ENCODE peak calls at places on chromosomes 7 and 10, in four cellular contexts. One of them, this sample, is unnamed.

GRCh38 chr10:70954373-70954772 is 66.0 kb upstream of the PCBD1 start:
- DNase-seq in Right ventricle myocardium inferior: no peak
- DNase-seq in HuH-7.5: no peak
- DNase-seq in fibroblast of gingiva: no peak
- DNase-seq in this sample: no peak

GRCh38 chr7:16235152-16235526 is 186.2 kb downstream of the CRPPA start:
- DNase-seq in Right ventricle myocardium inferior: no peak
- DNase-seq in HuH-7.5: no peak
- DNase-seq in fibroblast of gingiva: no peak
- DNase-seq in this sample: no peak

GRCh38 chr10:99533496-99534455 is 1.0 kb downstream of the NKX2-3 start:
- DNase-seq in Right ventricle myocardium inferior: no peak
- DNase-seq in HuH-7.5: no peak
- DNase-seq in fibroblast of gingiva: no peak
- DNase-seq in this sample: no peak

GRCh38 chr7:18873674-18874341 is 243.6 kb downstream of the TWIST1 start:
- DNase-seq in Right ventricle myocardium inferior: no peak
- DNase-seq in HuH-7.5: no peak
- DNase-seq in fibroblast of gingiva: peak
- DNase-seq in this sample: no peak

GRCh38 chr10:31620236-31621151 is 301.5 kb downstream of the ZEB1 start:
- DNase-seq in Right ventricle myocardium inferior: peak
- DNase-seq in HuH-7.5: no peak
- DNase-seq in fibroblast of gingiva: peak
- DNase-seq in this sample: peak

GRCh38 chr7:73758581-73759138 is 11.4 kb downstream of the CLDN3 start:
- DNase-seq in Right ventricle myocardium inferior: no peak
- DNase-seq in HuH-7.5: no peak
- DNase-seq in fibroblast of gingiva: no peak
- DNase-seq in this sample: no peak

GRCh38 chr10:62373995-62374861 is at the start of gene ZNF365:
- DNase-seq in Right ventricle myocardium inferior: no peak
- DNase-seq in HuH-7.5: peak
- DNase-seq in fibroblast of gingiva: peak
- DNase-seq in this sample: peak

GRCh38 chr10:87506988-87507387 is 2.3 kb downstream of the MINPP1 start:
- DNase-seq in Right ventricle myocardium inferior: no peak
- DNase-seq in HuH-7.5: no peak
- DNase-seq in fibroblast of gingiva: no peak
- DNase-seq in this sample: no peak

GRCh38 chr10:52071814-52072213 is 242.3 kb upstream of the DKK1 start:
- DNase-seq in Right ventricle myocardium inferior: peak
- DNase-seq in HuH-7.5: no peak
- DNase-seq in fibroblast of gingiva: no peak
- DNase-seq in this sample: no peak

GRCh38 chr10:97498841-97499560 is at the start of gene UBTD1:
- DNase-seq in Right ventricle myocardium inferior: peak
- DNase-seq in HuH-7.5: peak
- DNase-seq in fibroblast of gingiva: peak
- DNase-seq in this sample: peak

GRCh38 chr7:86965727-86966120 is 93.7 kb downstream of the ELAPOR2 start:
- DNase-seq in Right ventricle myocardium inferior: no peak
- DNase-seq in HuH-7.5: no peak
- DNase-seq in fibroblast of gingiva: no peak
- DNase-seq in this sample: no peak

GRCh38 chr10:104435822-104436221 is 82.2 kb downstream of the CFAP58 start:
- DNase-seq in Right ventricle myocardium inferior: no peak
- DNase-seq in HuH-7.5: no peak
- DNase-seq in fibroblast of gingiva: peak
- DNase-seq in this sample: no peak

GRCh38 chr10:11934262-11934661 is 108.3 kb downstream of the UPF2 start:
- DNase-seq in Right ventricle myocardium inferior: no peak
- DNase-seq in HuH-7.5: no peak
- DNase-seq in fibroblast of gingiva: peak
- DNase-seq in this sample: no peak

GRCh38 chr10:80187465-80188409 is 17.6 kb downstream of the ANXA11 start:
- DNase-seq in Right ventricle myocardium inferior: peak
- DNase-seq in HuH-7.5: no peak
- DNase-seq in fibroblast of gingiva: no peak
- DNase-seq in this sample: no peak

GRCh38 chr10:12777840-12778585 is 223.5 kb downstream of the CCDC3 start:
- DNase-seq in Right ventricle myocardium inferior: no peak
- DNase-seq in HuH-7.5: no peak
- DNase-seq in fibroblast of gingiva: no peak
- DNase-seq in this sample: no peak

GRCh38 chr10:23338886-23339285 is 5.7 kb downstream of the C10orf67 start:
- DNase-seq in Right ventricle myocardium inferior: no peak
- DNase-seq in HuH-7.5: no peak
- DNase-seq in fibroblast of gingiva: no peak
- DNase-seq in this sample: no peak

GRCh38 chr10:33421789-33422188 is 87.3 kb upstream of the NRP1 start:
- DNase-seq in Right ventricle myocardium inferior: no peak
- DNase-seq in HuH-7.5: peak
- DNase-seq in fibroblast of gingiva: peak
- DNase-seq in this sample: peak

GRCh38 chr7:128863433-128863989 is 855 bp downstream of the ATP6V1F start:
- DNase-seq in Right ventricle myocardium inferior: no peak
- DNase-seq in HuH-7.5: peak
- DNase-seq in fibroblast of gingiva: peak
- DNase-seq in this sample: peak

GRCh38 chr7:11177793-11178192 is 204.1 kb downstream of the PHF14 start:
- DNase-seq in Right ventricle myocardium inferior: no peak
- DNase-seq in HuH-7.5: no peak
- DNase-seq in fibroblast of gingiva: no peak
- DNase-seq in this sample: no peak

GRCh38 chr10:114245128-114245791 is 6.2 kb downstream of the VWA2 start:
- DNase-seq in Right ventricle myocardium inferior: no peak
- DNase-seq in HuH-7.5: no peak
- DNase-seq in fibroblast of gingiva: no peak
- DNase-seq in this sample: no peak

GRCh38 chr7:24366901-24367300 is 82.9 kb downstream of the NPY start:
- DNase-seq in Right ventricle myocardium inferior: no peak
- DNase-seq in HuH-7.5: no peak
- DNase-seq in fibroblast of gingiva: no peak
- DNase-seq in this sample: no peak

GRCh38 chr10:20839141-20839540 is 58.0 kb downstream of the NEBL start:
- DNase-seq in Right ventricle myocardium inferior: no peak
- DNase-seq in HuH-7.5: no peak
- DNase-seq in fibroblast of gingiva: no peak
- DNase-seq in this sample: no peak

GRCh38 chr10:50375051-50375452 is 123.7 kb upstream of the ASAH2 start:
- DNase-seq in Right ventricle myocardium inferior: no peak
- DNase-seq in HuH-7.5: no peak
- DNase-seq in fibroblast of gingiva: no peak
- DNase-seq in this sample: no peak

GRCh38 chr10:100858742-100859141 is 54.0 kb upstream of the SLF2 start:
- DNase-seq in Right ventricle myocardium inferior: no peak
- DNase-seq in HuH-7.5: no peak
- DNase-seq in fibroblast of gingiva: no peak
- DNase-seq in this sample: no peak

GRCh38 chr7:131108212-131108980 is 219.3 kb upstream of the MKLN1 start:
- DNase-seq in Right ventricle myocardium inferior: peak
- DNase-seq in HuH-7.5: peak
- DNase-seq in fibroblast of gingiva: peak
- DNase-seq in this sample: no peak

GRCh38 chr7:117008849-117009531 is 55.7 kb downstream of the ST7 start:
- DNase-seq in Right ventricle myocardium inferior: no peak
- DNase-seq in HuH-7.5: no peak
- DNase-seq in fibroblast of gingiva: no peak
- DNase-seq in this sample: no peak

GRCh38 chr10:98224509-98224908 is 43.5 kb downstream of the LOXL4 start:
- DNase-seq in Right ventricle myocardium inferior: no peak
- DNase-seq in HuH-7.5: no peak
- DNase-seq in fibroblast of gingiva: peak
- DNase-seq in this sample: no peak

GRCh38 chr10:15821046-15821683 is 39.1 kb downstream of the MINDY3 start:
- DNase-seq in Right ventricle myocardium inferior: no peak
- DNase-seq in HuH-7.5: no peak
- DNase-seq in fibroblast of gingiva: no peak
- DNase-seq in this sample: no peak

GRCh38 chr10:35184527-35185171 is 58.0 kb downstream of the CREM start:
- DNase-seq in Right ventricle myocardium inferior: no peak
- DNase-seq in HuH-7.5: no peak
- DNase-seq in fibroblast of gingiva: peak
- DNase-seq in this sample: no peak

GRCh38 chr10:13219685-13220670 is 14.2 kb downstream of the UCMA start:
- DNase-seq in Right ventricle myocardium inferior: no peak
- DNase-seq in HuH-7.5: peak
- DNase-seq in fibroblast of gingiva: no peak
- DNase-seq in this sample: peak

GRCh38 chr10:97229322-97229721 is 43.6 kb upstream of the SLIT1 start:
- DNase-seq in Right ventricle myocardium inferior: no peak
- DNase-seq in HuH-7.5: no peak
- DNase-seq in fibroblast of gingiva: no peak
- DNase-seq in this sample: peak

GRCh38 chr7:101058355-101058754 is 26.9 kb upstream of the TRIM56 start:
- DNase-seq in Right ventricle myocardium inferior: peak
- DNase-seq in HuH-7.5: peak
- DNase-seq in fibroblast of gingiva: peak
- DNase-seq in this sample: peak

GRCh38 chr10:104322416-104322782 is 15.9 kb downstream of the ITPRIP start:
- DNase-seq in Right ventricle myocardium inferior: no peak
- DNase-seq in HuH-7.5: no peak
- DNase-seq in fibroblast of gingiva: peak
- DNase-seq in this sample: no peak

GRCh38 chr10:80474920-80475319 is 20.8 kb downstream of the TSPAN14 start:
- DNase-seq in Right ventricle myocardium inferior: no peak
- DNase-seq in HuH-7.5: no peak
- DNase-seq in fibroblast of gingiva: no peak
- DNase-seq in this sample: no peak

GRCh38 chr10:7123719-7124118 is 287.1 kb downstream of the SFMBT2 start:
- DNase-seq in Right ventricle myocardium inferior: no peak
- DNase-seq in HuH-7.5: no peak
- DNase-seq in fibroblast of gingiva: no peak
- DNase-seq in this sample: no peak

This sample was measured in A549.